ENCODE peak calls at places on chromosomes 13 and 19, in nine cellular contexts. R is amniotic stem cell; F is ELR; B is activated T-helper 1 cell treated with anti-CD3 and anti-CD28 coated beads, Interleukin-12 subunit alpha, Interleukin-12 subunit beta, Interleukin-2, Interleukin-4 antibody, amounts not matched to agents 30 ng/mL and 10 ng/mL and 1 ng/mL, durations not matched to agents 14 hours and 24 hours and 36 hours; N is HS-5; M is activated CD4-positive, alpha-beta T cell treated with anti-CD3 and anti-CD28 coated beads for 48 hours; T is NCI-H774; H is stimulated activated CD4-positive, alpha-beta T cell treated with anti-CD3 and anti-CD28 coated beads, TNF-alpha, amount 100 ng/mL, for 48 hours; L is esophagus muscularis mucosa. Q is an unnamed sample.

GRCh38 chr13:112740502-112741131 is 50.8 kb downstream of the ATP11A start:
- DNase-seq in F (peak; percentile 12), B (no peak), T (no peak), M (no peak), R (peak; percentile 65), H (no peak), L (no peak), N (peak; percentile 22), Q (peak; percentile 46)

GRCh38 chr19:335486-336066 is 9.0 kb downstream of the MIER2 start:
- DNase-seq in H (no peak), R (no peak), M (no peak), F (no peak), B (no peak), T (no peak), N (no peak), L (no peak), Q (no peak)

GRCh38 chr13:110869231-110869804 is 45.6 kb downstream of the ANKRD10 start:
- DNase-seq in R (no peak), B (no peak), L (no peak), M (no peak), F (peak; percentile 40), T (peak; percentile 86), N (no peak), H (no peak), Q (no peak)

GRCh38 chr13:49450105-49450819 is 6.2 kb downstream of the SETDB2 start:
- DNase-seq in R (no peak), F (no peak), M (no peak), B (no peak), N (no peak), T (no peak), H (no peak), L (no peak), Q (no peak)

GRCh38 chr19:46372901-46373572 is 26.1 kb downstream of the PPP5C start:
- DNase-seq in N (no peak), R (peak; percentile 15), T (peak; percentile 15), M (peak; percentile 1), L (no peak), B (no peak), H (no peak), F (no peak), Q (no peak)

GRCh38 chr19:28044477-28044876 is 1168.5 kb downstream of the UQCRFS1 start:
- DNase-seq in L (peak; percentile 86), H (no peak), F (no peak), M (no peak), T (no peak), N (no peak), R (no peak), B (no peak), Q (no peak)

GRCh38 chr13:48739346-48740037 is 85.8 kb downstream of the CYSLTR2 start:
- DNase-seq in H (no peak), F (no peak), T (no peak), M (no peak), N (no peak), L (no peak), R (no peak), B (no peak), Q (no peak)

GRCh38 chr19:10516671-10517286 is 468 bp downstream of the S1PR5 start:
- DNase-seq in L (no peak), H (no peak), M (no peak), F (peak; percentile 52), N (no peak), B (no peak), R (no peak), T (no peak), Q (no peak)

GRCh38 chr19:8654591-8655339 is 24.3 kb downstream of the NFILZ start:
- DNase-seq in B (peak; percentile 39), T (no peak), R (no peak), N (no peak), H (peak; percentile 62), L (no peak), M (peak; percentile 78), F (peak; percentile 56), Q (peak; percentile 40)

GRCh38 chr19:33219261-33219812 is 6.3 kb downstream of the SLC7A10 start:
- DNase-seq in F (peak; percentile 17), B (no peak), R (no peak), L (no peak), H (no peak), N (no peak), T (no peak), M (no peak), Q (no peak)

GRCh38 chr13:33953203-33953602 is 135.3 kb downstream of the RFC3 start:
- DNase-seq in R (peak; percentile 14), L (no peak), T (no peak), N (no peak), F (peak; percentile 47), H (no peak), M (no peak), B (no peak), Q (no peak)

GRCh38 chr19:30673336-30673735 is 301.2 kb downstream of the ZNF536 start:
- DNase-seq in R (no peak), L (no peak), B (no peak), F (no peak), H (no peak), M (no peak), T (no peak), N (no peak), Q (no peak)

GRCh38 chr19:1651061-1651547 is 1.3 kb downstream of the TCF3 start:
- DNase-seq in M (peak; percentile 66), H (peak; percentile 38), T (no peak), L (no peak), B (peak; percentile 37), R (no peak), N (no peak), F (peak; percentile 42), Q (peak; percentile 61)

GRCh38 chr19:56678205-56678604 is 6.6 kb upstream of the ZNF835 start:
- DNase-seq in H (no peak), M (no peak), F (no peak), L (no peak), R (no peak), N (no peak), B (no peak), T (no peak), Q (no peak)

GRCh38 chr13:23087884-23088283 is 92.9 kb upstream of the SGCG start:
- DNase-seq in N (no peak), T (no peak), L (no peak), M (peak; percentile 32), R (no peak), B (no peak), F (peak; percentile 11), H (no peak), Q (no peak)

GRCh38 chr13:106156468-106156867 is 379.0 kb downstream of the EFNB2 start:
- DNase-seq in F (peak; percentile 99), N (peak; percentile 80), R (peak; percentile 90), T (no peak), H (no peak), L (no peak), M (no peak), B (no peak), Q (no peak)

GRCh38 chr19:53076984-53077383 is 26.2 kb downstream of the ZNF160 start:
- DNase-seq in L (no peak), M (peak; percentile 4), R (no peak), N (no peak), H (no peak), F (peak; percentile 39), T (no peak), B (no peak), Q (no peak)

GRCh38 chr19:55014714-55015113 is 23.4 kb downstream of the GP6 start:
- DNase-seq in M (peak; percentile 13), N (no peak), H (no peak), F (no peak), B (no peak), L (no peak), R (no peak), T (peak; percentile 4), Q (no peak)

GRCh38 chr19:38849746-38850230 is at the start of gene HNRNPL:
- DNase-seq in N (no peak), R (no peak), T (no peak), B (no peak), H (peak; percentile 98), L (no peak), F (no peak), M (peak; percentile 99), Q (peak; percentile 99)

GRCh38 chr19:18504886-18505610 is 16.8 kb downstream of the ELL start:
- DNase-seq in M (peak; percentile 57), R (no peak), F (peak; percentile 17), N (no peak), T (no peak), H (no peak), B (no peak), L (no peak), Q (no peak)